ENCODE peak calls at places on chromosome 5, in eight cellular contexts. I is hepatocyte, P is PC-9, C is NT2/D1, B is PC-3, S is fibroblast of lung, Y is A549, U is neural progenitor cell. O is an unnamed sample. For H3K4me1, the result is how much of the 10 kb centered on the place peaks cover.

GRCh38 chr5:106974256-106974655 is 696.5 kb downstream of the EFNA5 start:
- DNase-seq in U (no peak), P (no peak), Y (no peak), I (no peak), B (no peak), S (no peak), C (no peak), O (no peak)

GRCh38 chr5:159448-160172 is 31.7 kb upstream of the LRRC14B start:
- DNase-seq in P (no peak), B (peak), U (peak), S (peak), I (no peak), C (no peak), Y (no peak), O (no peak)

GRCh38 chr5:112034614-112035013 is 277.6 kb upstream of the NREP start:
- DNase-seq in S (no peak), P (no peak), B (no peak), I (no peak), Y (no peak), C (no peak), U (no peak), O (no peak)

GRCh38 chr5:16456103-16456832 is 9.3 kb downstream of the ZNF622 start:
- DNase-seq in U (peak), B (peak), I (peak), C (peak), P (peak), S (peak), Y (peak), O (no peak)

GRCh38 chr5:125411163-125412050 is 665.0 kb upstream of the ZNF608 start:
- DNase-seq in B (no peak), U (peak), C (no peak), S (peak), Y (no peak), P (no peak), I (peak), O (peak)

GRCh38 chr5:5221731-5222130 is 81.6 kb downstream of the ADAMTS16 start:
- DNase-seq in C (no peak), U (no peak), B (no peak), Y (no peak), P (no peak), I (no peak), S (peak), O (no peak)

GRCh38 chr5:124253421-124253820 is 493.0 kb downstream of the ZNF608 start:
- DNase-seq in C (no peak), U (no peak), B (no peak), P (no peak), Y (no peak), S (no peak), I (no peak), O (no peak)

GRCh38 chr5:134521831-134522230 is 3.6 kb upstream of the JADE2 start:
- DNase-seq in S (no peak), P (no peak), I (no peak), Y (no peak), C (no peak), U (no peak), B (no peak), O (no peak)

GRCh38 chr5:102539598-102539997 is 40.8 kb upstream of the SLCO6A1 start:
- DNase-seq in I (peak), S (peak), C (no peak), P (no peak), B (peak), U (no peak), Y (no peak), O (no peak)

GRCh38 chr5:1827410-1828397 is 26.5 kb downstream of the NDUFS6 start:
- DNase-seq in S (no peak), U (peak), P (no peak), Y (no peak), I (no peak), B (no peak), C (no peak), O (no peak)

GRCh38 chr5:179699640-179700298 is 1.0 kb downstream of the CANX start:
- DNase-seq in S (peak), U (peak), P (no peak), Y (peak), C (no peak), B (peak), I (peak), O (no peak)

GRCh38 chr5:7868773-7869473 is at the start of the genes FASTKD3 and MTRR:
- DNase-seq in U (peak), I (peak), P (peak), Y (peak), C (peak), B (peak), S (peak), O (peak)

GRCh38 chr5:88734191-88734640 is 148.8 kb downstream of the MEF2C start:
- DNase-seq in U (no peak), P (no peak), I (no peak), C (no peak), S (no peak), B (no peak), Y (no peak), O (no peak)

GRCh38 chr5:143887302-143887638 is 75.3 kb downstream of the HMHB1 start:
- DNase-seq in S (peak), Y (no peak), C (no peak), I (no peak), U (no peak), B (peak), P (no peak), O (peak)

GRCh38 chr5:110038297-110038997 is 348.7 kb downstream of the MAN2A1 start:
- DNase-seq in B (no peak), Y (no peak), U (no peak), I (no peak), S (peak), C (no peak), P (no peak), O (no peak)

GRCh38 chr5:80055491-80056170 is 20.5 kb downstream of the THBS4 start:
- DNase-seq in Y (no peak), B (peak), C (no peak), P (peak), S (no peak), I (no peak), U (no peak), O (no peak)

GRCh38 chr5:124596595-124597388 is 149.6 kb downstream of the ZNF608 start:
- DNase-seq in I (peak), P (peak), U (no peak), S (peak), C (no peak), B (peak), Y (peak), O (no peak)

GRCh38 chr5:115543365-115543700 is 1.2 kb downstream of the FEM1C start:
- DNase-seq in P (no peak), U (peak), S (no peak), I (peak), B (no peak), C (no peak), Y (no peak), O (no peak)

GRCh38 chr5:43903129-43903528 is 300.1 kb downstream of the NNT start:
- DNase-seq in P (peak), Y (no peak), S (no peak), I (no peak), U (no peak), C (no peak), B (no peak), O (no peak)

GRCh38 chr5:170745481-170746061 is 38.0 kb upstream of the GABRP start:
- DNase-seq in U (peak), B (peak), S (peak), P (peak), I (peak), C (peak), Y (no peak), O (peak)

GRCh38 chr5:175478384-175479124 is at the start of gene SFXN1:
- DNase-seq in Y (peak), B (peak), S (peak), I (peak), U (peak), C (no peak), P (no peak), O (peak)

GRCh38 chr5:74396913-74397606 is 243.5 kb downstream of the ENC1 start:
- DNase-seq in I (no peak), S (peak), Y (no peak), C (no peak), U (no peak), P (no peak), B (no peak), O (no peak)

GRCh38 chr5:173970878-173971650 is 17.9 kb upstream of the C5orf47 start:
- DNase-seq in B (no peak), C (no peak), U (no peak), P (no peak), Y (no peak), S (no peak), I (no peak), O (no peak)

GRCh38 chr5:130096488-130096887 is 192.2 kb downstream of the CHSY3 start:
- DNase-seq in Y (no peak), B (no peak), C (no peak), P (no peak), U (no peak), I (no peak), S (no peak), O (no peak)

GRCh38 chr5:72920690-72921089 is 35.2 kb upstream of the FCHO2 start:
- DNase-seq in U (peak), I (no peak), P (peak), Y (peak), C (no peak), B (peak), S (peak), O (no peak)

GRCh38 chr5:149274964-149275363 is 3.3 kb downstream of the AFAP1L1 start:
- DNase-seq in S (peak), C (no peak), I (no peak), B (peak), U (no peak), P (no peak), Y (no peak), O (no peak)
- H3K4me1 ChIP-seq in S (under half), C (under half), I (under half), B (under half), U (under half), P (under half), Y (under half), O (under half)

GRCh38 chr5:119074419-119074818 is 3.5 kb downstream of the DMXL1 start:
- DNase-seq in P (no peak), U (no peak), I (no peak), S (no peak), B (no peak), Y (no peak), C (no peak), O (no peak)
- H3K4me1 ChIP-seq in P (under half), U (under half), I (under half), S (under half), B (under half), Y (under half), C (under half), O (under half)

DNA sequence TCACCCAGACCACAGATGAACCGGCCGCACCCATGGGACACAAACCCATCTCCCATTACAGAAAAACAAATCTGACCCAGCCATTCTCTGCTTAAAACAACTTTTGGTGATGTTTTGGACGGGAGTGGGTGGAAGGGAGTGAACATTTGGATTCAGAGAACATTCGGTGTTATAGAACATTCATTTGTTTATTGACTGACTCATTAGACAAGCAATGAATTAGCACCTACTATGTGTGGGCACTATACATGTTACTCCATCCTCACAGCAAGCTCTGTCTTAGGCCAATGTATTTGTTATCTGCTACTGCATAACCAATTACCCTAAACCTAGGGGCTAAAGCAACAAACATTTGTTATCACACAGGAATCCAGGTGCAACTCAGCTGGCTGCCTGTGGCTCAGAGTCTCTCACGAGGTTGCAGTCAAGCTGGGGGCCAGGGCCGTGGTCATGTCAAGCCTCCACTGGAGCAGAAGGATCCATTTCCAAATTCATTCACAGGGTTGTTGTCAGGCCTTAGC is 5.1 kb upstream of the ERGIC1 start:
- DNase-seq in S (peak), P (no peak), B (peak), C (no peak), U (no peak), Y (no peak), I (no peak), O (no peak)
- H3K4me1 ChIP-seq in S (under half), P (under half), B (under half), C (under half), U (under half), Y (under half), I (under half), O (under half)

GRCh38 chr5:178117911-178118310 is 4.6 kb downstream of the N4BP3 start:
- DNase-seq in C (no peak), P (no peak), U (no peak), B (no peak), Y (no peak), I (no peak), S (no peak), O (no peak)

GRCh38 chr5:178115136-178115834 is 2.0 kb downstream of the N4BP3 start:
- DNase-seq in C (peak), I (no peak), B (no peak), Y (no peak), U (peak), P (no peak), S (no peak), O (no peak)

GRCh38 chr5:178115835-178116405 is 2.6 kb downstream of the N4BP3 start:
- DNase-seq in I (no peak), P (no peak), Y (no peak), C (no peak), U (peak), S (no peak), B (no peak), O (no peak)

GRCh38 chr5:178118345-178118744 is 5.0 kb downstream of the N4BP3 start:
- DNase-seq in I (no peak), S (no peak), B (no peak), P (no peak), U (no peak), C (no peak), Y (no peak), O (no peak)

GRCh38 chr5:178116406-178116885 is 3.1 kb downstream of the N4BP3 start:
- DNase-seq in Y (no peak), B (no peak), S (no peak), P (no peak), I (no peak), C (no peak), U (no peak), O (no peak)
- H3K4me1 ChIP-seq in Y (under half), B (under half), S (under half), P (under half), I (under half), C (under half), U (under half), O (under half)

GRCh38 chr5:56615750-56616149 is 199.6 kb upstream of the MAP3K1 start:
- DNase-seq in P (no peak), U (no peak), B (no peak), S (no peak), I (no peak), Y (no peak), C (no peak), O (peak)
- H3K4me1 ChIP-seq in P (under half), U (under half), B (under half), S (under half), I (under half), Y (under half), C (under half), O (under half)

GRCh38 chr5:141683596-141684161 is 1.6 kb upstream of the ARAP3 start:
- DNase-seq in I (no peak), C (no peak), Y (no peak), U (peak), S (no peak), B (no peak), P (peak), O (no peak)
- H3K4me1 ChIP-seq in I (under half), C (under half), Y (under half), U (under half), S (under half), B (under half), P (under half), O (under half)

DNA sequence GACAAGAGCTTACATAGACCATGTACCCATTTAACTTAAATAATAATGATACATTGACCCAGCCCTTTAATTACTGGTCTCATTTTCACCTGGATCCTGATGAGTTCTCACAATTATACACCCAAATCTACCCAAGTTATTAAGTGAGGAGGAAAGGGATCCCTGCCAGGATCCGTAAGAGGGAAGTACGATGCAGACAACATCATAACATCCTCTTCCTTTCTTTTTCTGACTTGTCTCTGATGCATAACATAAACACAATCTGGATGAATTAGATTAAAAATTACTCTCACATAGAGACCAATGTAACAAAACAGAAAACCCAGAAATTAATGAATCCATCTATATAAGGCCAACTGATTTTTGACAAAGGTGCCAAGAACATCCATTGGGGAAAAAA is 17.0 kb downstream of the MARCHF3 start:
- DNase-seq in B (no peak), P (no peak), C (no peak), Y (no peak), S (no peak), I (no peak), U (no peak), O (no peak)
- H3K4me1 ChIP-seq in B (under half), P (under half), C (under half), Y (under half), S (under half), I (under half), U (under half), O (under half)

O was measured in right cardiac atrium.